ENCODE peak calls at places on chromosomes 6 and 20, in five cellular contexts. T, J, B, P and N are unnamed samples.

GRCh38 chr6:79152269-79152737 is 74.2 kb upstream of the PHIP start:
- DNase-seq in B (no peak), J (peak; percentile 98), T (no peak), P (peak; percentile 24), N (no peak)

GRCh38 chr20:32052792-32053362 is 835 bp downstream of the HCK start:
- DNase-seq in T (no peak), P (no peak), J (no peak), B (peak; percentile 90), N (no peak)

GRCh38 chr6:119717942-119718341 is 368.4 kb upstream of the MAN1A1 start:
- DNase-seq in P (no peak), B (no peak), J (no peak), T (no peak), N (no peak)

GRCh38 chr20:32518593-32519366 is 66.4 kb downstream of the NOL4L start:
- DNase-seq in P (no peak), J (no peak), B (peak; percentile 30), T (no peak), N (no peak)

GRCh38 chr6:109024784-109025183 is 69.9 kb downstream of the SESN1 start:
- DNase-seq in J (no peak), P (peak; percentile 22), T (peak; percentile 33), B (no peak), N (no peak)

GRCh38 chr20:37364013-37364926 is 18.3 kb downstream of the SRC start:
- DNase-seq in T (no peak), J (no peak), P (no peak), B (peak; percentile 37), N (no peak)

GRCh38 chr6:47254906-47255305 is 54.8 kb downstream of the TNFRSF21 start:
- DNase-seq in T (no peak), J (no peak), P (no peak), B (no peak), N (no peak)

GRCh38 chr6:33702345-33702977 is 9.0 kb downstream of the UQCC2 start:
- DNase-seq in P (peak; percentile 50), T (peak; percentile 64), B (peak; percentile 48), J (no peak), N (peak; percentile 68)

GRCh38 chr20:17747431-17747846 is 47.7 kb downstream of the BANF2 start:
- DNase-seq in T (peak; percentile 79), P (peak; percentile 5), B (no peak), J (no peak), N (peak; percentile 73)

GRCh38 chr6:80438728-80439127 is 332.3 kb downstream of the BCKDHB start:
- DNase-seq in T (peak; percentile 88), B (no peak), P (no peak), J (no peak), N (peak; percentile 68)

GRCh38 chr6:41036188-41036587 is 2.8 kb downstream of the UNC5CL start:
- DNase-seq in P (no peak), B (no peak), T (no peak), J (no peak), N (peak; percentile 75)

GRCh38 chr6:112432853-112433252 is 85.7 kb downstream of the RFPL4B start:
- DNase-seq in J (no peak), P (no peak), B (no peak), T (no peak), N (no peak)

GRCh38 chr20:19260412-19261090 is 48.1 kb downstream of the SLC24A3 start:
- DNase-seq in P (no peak), J (no peak), T (no peak), B (no peak), N (peak; percentile 77)

GRCh38 chr20:18360601-18361000 is 72.3 kb downstream of the ZNF133 start:
- DNase-seq in J (no peak), T (no peak), B (no peak), P (no peak), N (peak; percentile 1)

GRCh38 chr6:157774153-157775135 is 48.6 kb upstream of the SNX9 start:
- DNase-seq in T (peak; percentile 25), J (no peak), P (peak; percentile 76), B (no peak), N (no peak)

GRCh38 chr6:110315856-110316398 is 42.2 kb downstream of the METTL24 start:
- DNase-seq in T (no peak), B (no peak), J (no peak), P (peak; percentile 12), N (no peak)

GRCh38 chr20:25848222-25848621 is 151.6 kb upstream of the ZNF337 start:
- DNase-seq in T (no peak), P (no peak), J (no peak), B (no peak), N (no peak)

GRCh38 chr20:38986663-38987062 is 24.5 kb downstream of the DHX35 start:
- DNase-seq in B (no peak), J (no peak), P (no peak), T (no peak), N (no peak)

GRCh38 chr20:14235355-14235754 is 102.1 kb downstream of the FLRT3 start:
- DNase-seq in T (peak; percentile 83), P (no peak), B (no peak), J (no peak), N (peak; percentile 60)

GRCh38 chr20:62576815-62577214 is 65.5 kb upstream of the SLCO4A1 start:
- DNase-seq in J (no peak), B (no peak), P (peak; percentile 25), T (peak; percentile 18), N (no peak)

GRCh38 chr6:87483929-87484328 is 11.2 kb downstream of the SLC35A1 start:
- DNase-seq in B (no peak), P (peak; percentile 52), J (peak; percentile 84), T (no peak), N (peak; percentile 43)

GRCh38 chr6:90483116-90483839 is 103.6 kb downstream of the MAP3K7 start:
- DNase-seq in T (peak; percentile 44), B (no peak), J (no peak), P (no peak), N (peak; percentile 36)

GRCh38 chr20:17155401-17155800 is 71.4 kb upstream of the PCSK2 start:
- DNase-seq in B (no peak), J (no peak), P (no peak), T (no peak), N (no peak)

GRCh38 chr20:44040202-44040915 is 125.7 kb downstream of the TOX2 start:
- DNase-seq in J (no peak), B (no peak), T (no peak), P (no peak), N (no peak)

GRCh38 chr20:50642288-50642803 is 49.0 kb downstream of the RIPOR3 start:
- DNase-seq in B (no peak), T (peak; percentile 37), P (peak; percentile 50), J (peak; percentile 90), N (no peak)